ENCODE peak calls at places on chromosome 19, in six cellular contexts. P is psoas muscle, H is tibial nerve, C is NCI-H2227 treated with DMSO at 0.1 percent for 48 hours, N is mesendoderm, V is HTR-8/SVneo. G is an unnamed sample.

GRCh38 chr19:40831502-40832430 is 18.5 kb downstream of the CYP2A6 start:
- DNase-seq in P (no peak), H (no peak), C (no peak), N (no peak), V (peak), G (no peak)

GRCh38 chr19:16829822-16830289 is 658 bp downstream of the SIN3B start:
- DNase-seq in P (no peak), H (no peak), C (no peak), N (no peak), V (no peak), G (no peak)

GRCh38 chr19:1364070-1364719 is 19.5 kb upstream of the NDUFS7 start:
- DNase-seq in P (no peak), H (no peak), C (no peak), N (no peak), V (no peak), G (no peak)

GRCh38 chr19:52889931-52890330 is 7.5 kb downstream of the ZNF320 start:
- DNase-seq in P (no peak), H (no peak), C (no peak), N (peak), V (no peak), G (no peak)

GRCh38 chr19:42529248-42529764 is 1.0 kb upstream of the CEACAM1 start:
- DNase-seq in P (peak), H (peak), C (peak), N (peak), V (peak), G (peak)

GRCh38 chr19:12453495-12453894 is 12.7 kb upstream of the ZNF443 start:
- DNase-seq in P (no peak), H (no peak), C (no peak), N (no peak), V (no peak), G (peak)

GRCh38 chr19:22263121-22263520 is 23.1 kb upstream of the ZNF729 start:
- DNase-seq in P (no peak), H (no peak), C (no peak), N (no peak), V (no peak), G (no peak)

GRCh38 chr19:42985588-42985987 is 40.7 kb downstream of the PSG11 start:
- DNase-seq in P (no peak), H (no peak), C (no peak), N (no peak), V (no peak), G (no peak)

GRCh38 chr19:45528744-45529453 is 21.6 kb downstream of the VASP start:
- DNase-seq in P (no peak), H (no peak), C (peak), N (peak), V (no peak), G (peak)

GRCh38 chr19:45884682-45885555 is 1.0 kb downstream of the IRF2BP1 start:
- DNase-seq in P (no peak), H (no peak), C (no peak), N (peak), V (no peak), G (peak)

GRCh38 chr19:29118384-29118783 is 94.6 kb downstream of the UQCRFS1 start:
- DNase-seq in P (no peak), H (no peak), C (no peak), N (no peak), V (no peak), G (no peak)

GRCh38 chr19:50313812-50314536 is 15.2 kb downstream of the KCNC3 start:
- DNase-seq in P (no peak), H (no peak), C (peak), N (peak), V (no peak), G (peak)

GRCh38 chr19:15702590-15702930 is 25.3 kb upstream of the OR10H2 start:
- DNase-seq in P (peak), H (peak), C (peak), N (peak), V (peak), G (peak)

GRCh38 chr19:43776285-43776684 is 4.5 kb downstream of the KCNN4 start:
- DNase-seq in P (no peak), H (no peak), C (no peak), N (no peak), V (no peak), G (no peak)

GRCh38 chr19:46015080-46015960 is 7.5 kb downstream of the PGLYRP1 start:
- DNase-seq in P (peak), H (no peak), C (peak), N (peak), V (no peak), G (peak)

GRCh38 chr19:30692517-30692870 is 320.3 kb downstream of the ZNF536 start:
- DNase-seq in P (no peak), H (no peak), C (no peak), N (no peak), V (no peak), G (no peak)